ENCODE peak calls at places on chromosomes 11 and 22, in eight cellular contexts. E is PC-3; P is transverse colon; F is HepG2; I is DND-41; J is naive thymus-derived CD4-positive, alpha-beta T cell; O is A549; C is ovary. B is an unnamed sample. For H3K4me1, the result is how much of the 10 kb centered on the place peaks cover.

GRCh38 chr11:122720482-122720881 is 65.0 kb downstream of the UBASH3B start:
- DNase-seq in E (peak), P (no peak), F (no peak), I (peak), J (no peak), O (no peak), C (no peak), B (no peak)

GRCh38 chr11:119684361-119685072 is 44.5 kb downstream of the NECTIN1 start:
- DNase-seq in E (peak), P (no peak), F (peak), I (no peak), J (no peak), O (peak), C (no peak), B (no peak)

GRCh38 chr11:130839950-130840666 is 76.2 kb downstream of the SNX19 start:
- DNase-seq in E (no peak), P (no peak), F (no peak), I (no peak), J (no peak), O (no peak), C (no peak), B (no peak)

GRCh38 chr22:46049726-46050450 is 72.9 kb upstream of the WNT7B start:
- DNase-seq in E (no peak), P (peak), F (no peak), I (no peak), J (no peak), O (no peak), C (no peak), B (no peak)

GRCh38 chr11:47175746-47176327 is 842 bp downstream of the ARFGAP2 start:
- DNase-seq in E (peak), P (no peak), F (no peak), I (no peak), J (no peak), O (no peak), C (no peak), B (peak)

GRCh38 chr11:88103337-88104206 is 71.7 kb downstream of the RAB38 start:
- DNase-seq in E (peak), P (peak), F (peak), I (peak), J (peak), O (peak), C (no peak), B (peak)

GRCh38 chr11:5449023-5449422 is at the start of gene OR51I2:
- DNase-seq in E (no peak), P (no peak), F (no peak), I (no peak), J (no peak), O (no peak), C (no peak), B (no peak)

GRCh38 chr22:36239150-36239400 is 252 bp downstream of the APOL2 start:
- DNase-seq in E (no peak), P (no peak), F (no peak), I (no peak), J (no peak), O (no peak), C (no peak), B (peak)

DNA sequence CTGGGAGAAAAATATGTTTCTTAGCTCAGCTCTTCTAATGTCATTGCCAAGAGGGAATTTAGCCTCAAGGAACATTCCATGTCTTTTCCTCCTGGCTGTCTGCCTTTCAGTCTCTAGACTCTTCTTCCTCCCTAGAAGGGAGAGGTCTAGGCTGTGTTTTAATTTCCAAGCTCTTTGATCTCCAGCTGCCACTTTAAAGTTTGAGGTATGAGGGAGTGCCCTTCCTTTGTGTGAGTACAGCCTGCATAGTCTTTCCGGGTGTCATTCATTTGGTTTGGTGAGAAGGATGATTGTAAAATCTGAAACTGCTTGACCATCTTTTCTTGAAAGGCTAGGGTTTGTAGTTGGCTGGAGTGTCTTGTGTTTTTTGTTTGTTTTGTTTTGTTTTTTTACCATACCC is 11.6 kb upstream of the HTATIP2 start:
- DNase-seq in E (no peak), P (no peak), F (no peak), I (no peak), J (peak), O (no peak), C (no peak), B (no peak)
- H3K4me1 ChIP-seq in E (under half), P (under half), F (under half), I (under half), J (under half), O (under half), C (under half), B (under half)

DNA sequence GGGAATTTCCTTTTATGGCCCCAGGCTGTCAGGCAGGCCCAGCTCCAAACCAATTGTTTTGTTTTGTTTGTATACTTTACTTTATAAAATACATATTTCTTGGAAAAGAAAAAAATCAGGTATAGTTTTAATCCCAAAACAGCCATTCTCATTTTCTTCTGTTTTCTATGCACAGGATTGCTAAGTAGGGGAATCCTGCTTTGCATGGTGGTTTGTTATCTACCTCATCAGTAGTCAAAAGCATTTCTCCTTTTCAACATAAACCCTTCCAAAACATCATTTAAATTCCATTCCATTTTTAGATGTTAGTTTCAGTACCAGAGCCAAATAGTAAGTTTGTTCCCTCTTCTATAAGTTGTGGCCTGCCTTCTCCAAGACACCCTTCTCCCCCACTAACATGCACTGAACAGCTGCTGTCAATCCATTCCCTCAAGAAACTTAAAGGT is 3.6 kb downstream of the ILK start:
- DNase-seq in E (no peak), P (no peak), F (no peak), I (no peak), J (no peak), O (no peak), C (no peak), B (no peak)
- H3K4me1 ChIP-seq in E (under half), P (half or more), F (half or more), I (half or more), J (under half), O (under half), C (under half), B (half or more)

DNA sequence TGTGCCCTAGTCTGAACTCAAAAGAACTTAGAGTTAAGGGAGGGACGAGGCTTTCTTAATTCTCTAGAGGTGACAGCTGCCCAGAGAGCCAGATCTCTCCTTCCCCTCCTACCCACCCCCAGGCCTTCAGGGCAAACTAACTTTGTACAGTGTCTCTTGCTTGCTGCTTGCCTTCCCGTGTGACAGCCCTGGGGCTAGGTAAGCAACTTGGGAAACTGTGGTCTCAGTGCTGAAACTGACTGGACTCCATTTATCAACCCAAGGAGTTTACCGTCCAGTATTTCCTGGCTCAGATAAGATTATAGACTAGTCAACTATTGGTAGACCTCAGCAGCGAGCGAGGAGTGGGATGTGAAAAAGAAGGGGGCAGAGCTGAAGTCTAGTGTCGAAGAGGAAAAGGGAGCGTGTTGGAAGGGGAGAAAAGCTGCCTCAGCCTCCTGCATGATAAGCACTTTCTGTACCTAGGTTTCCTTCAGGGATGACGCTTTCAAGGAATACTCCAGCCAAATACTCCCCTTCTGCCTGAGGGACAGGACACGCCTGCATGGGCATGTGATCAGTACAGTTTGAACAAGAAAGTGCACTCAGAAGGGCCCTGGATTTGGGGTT is 43.3 kb upstream of the WEE1 start:
- DNase-seq in E (no peak), P (no peak), F (no peak), I (no peak), J (no peak), O (no peak), C (no peak), B (no peak)
- H3K4me1 ChIP-seq in E (under half), P (half or more), F (half or more), I (under half), J (under half), O (under half), C (under half), B (under half)

DNA sequence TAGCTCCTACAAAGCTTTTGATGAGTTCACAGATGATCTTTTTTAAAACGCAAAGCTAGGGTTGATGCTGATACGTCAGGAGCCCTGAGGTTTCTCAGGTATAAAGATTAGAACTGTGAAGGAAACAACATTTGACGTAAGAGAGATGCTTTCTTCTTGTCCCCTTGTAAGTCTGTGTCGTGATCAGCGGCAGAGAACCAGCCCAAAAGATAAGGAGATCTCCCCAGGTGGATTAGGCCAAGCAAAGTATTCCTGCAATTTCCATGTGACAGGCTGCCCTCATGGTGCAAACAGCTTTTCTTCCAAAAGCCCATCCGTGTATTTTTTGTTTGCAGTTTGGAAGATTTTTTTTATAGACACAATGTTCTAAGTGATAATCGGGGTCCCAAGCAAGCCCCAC is 45.9 kb upstream of the YWHAH start:
- DNase-seq in E (no peak), P (no peak), F (no peak), I (no peak), J (no peak), O (no peak), C (no peak), B (no peak)
- H3K4me1 ChIP-seq in E (under half), P (under half), F (under half), I (under half), J (under half), O (under half), C (under half), B (under half)

GRCh38 chr11:66280428-66280827 is 2.5 kb downstream of the CNIH2 start:
- DNase-seq in E (peak), P (no peak), F (no peak), I (no peak), J (no peak), O (no peak), C (peak), B (no peak)
- H3K4me1 ChIP-seq in E (under half), P (under half), F (under half), I (under half), J (under half), O (under half), C (under half), B (under half)

DNA sequence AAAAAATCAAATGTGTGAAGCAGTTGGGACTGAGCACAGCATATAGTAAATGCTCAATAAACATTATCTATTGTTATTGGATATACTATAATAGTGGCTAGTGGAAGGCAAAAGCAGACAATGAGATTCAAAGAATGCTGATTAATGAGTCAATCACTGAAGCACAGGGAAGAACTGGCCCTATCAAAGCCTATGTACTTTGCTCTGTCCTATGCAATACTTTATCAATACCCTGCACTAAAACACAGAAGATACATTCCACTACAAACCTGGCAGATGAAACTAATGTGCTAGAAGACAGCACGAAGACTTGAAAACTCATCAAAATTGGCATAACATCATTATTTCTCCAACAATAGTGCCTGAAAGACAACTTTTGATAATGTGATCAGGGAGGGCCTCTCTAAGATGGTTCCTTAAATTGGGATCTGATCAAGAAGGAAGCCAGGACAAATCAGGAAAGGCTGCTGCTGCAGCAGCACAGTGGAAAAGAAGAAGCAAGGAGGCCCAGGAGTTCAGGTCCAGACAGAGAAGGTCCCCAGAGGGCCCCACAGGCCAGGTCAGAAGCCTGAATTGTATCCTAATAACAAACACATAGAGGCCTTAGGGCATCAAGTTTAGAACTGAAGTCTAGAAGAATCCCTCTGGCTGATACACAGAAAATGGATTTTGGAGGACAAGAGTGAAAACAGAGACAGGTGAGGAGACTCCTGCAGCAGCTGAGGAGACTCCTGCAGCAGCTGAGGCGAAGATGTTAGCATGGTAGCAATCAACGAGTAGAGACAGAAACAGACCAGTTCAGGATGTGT is 18.6 kb downstream of the PI4KA start:
- DNase-seq in E (no peak), P (no peak), F (no peak), I (no peak), J (no peak), O (no peak), C (no peak), B (no peak)
- H3K4me1 ChIP-seq in E (under half), P (under half), F (under half), I (under half), J (under half), O (under half), C (under half), B (under half)

GRCh38 chr11:85582111-85582510 is 45.0 kb downstream of the DLG2 start:
- DNase-seq in E (no peak), P (no peak), F (no peak), I (no peak), J (no peak), O (no peak), C (no peak), B (no peak)
- H3K4me1 ChIP-seq in E (under half), P (under half), F (under half), I (under half), J (under half), O (under half), C (under half), B (under half)

B was measured in Karpas-422.